ENCODE peak calls at places on chromosome 14, in ten cellular contexts. B, W, X, D, K, U, R, P, F and S are unnamed samples.

GRCh38 chr14:105818712-105819005 is 292.3 kb downstream of the TMEM121 start:
- DNase-seq in K (no peak), R (no peak), U (no peak), P (no peak), D (no peak), X (no peak), W (no peak), F (no peak), B (no peak), S (no peak)

GRCh38 chr14:105294142-105294597 is 6.6 kb downstream of the BRF1 start:
- DNase-seq in R (peak; percentile 78), F (no peak), W (peak; percentile 23), P (no peak), K (peak; percentile 80), D (no peak), U (no peak), B (no peak), X (peak; percentile 45), S (peak; percentile 55)

GRCh38 chr14:102532204-102532658 is 22.7 kb upstream of the ANKRD9 start:
- DNase-seq in P (no peak), X (no peak), K (no peak), B (no peak), R (no peak), U (no peak), D (no peak), W (no peak), F (no peak), S (no peak)

GRCh38 chr14:100303179-100303578 is 3.1 kb downstream of the SLC25A29 start:
- DNase-seq in U (no peak), X (no peak), R (no peak), B (no peak), D (no peak), K (peak; percentile 41), W (no peak), F (no peak), P (no peak), S (no peak)

GRCh38 chr14:50756300-50756699 is 74.7 kb downstream of the NIN start:
- DNase-seq in D (no peak), P (no peak), W (no peak), U (no peak), X (no peak), F (peak; percentile 68), R (no peak), B (no peak), K (no peak), S (peak; percentile 88)

GRCh38 chr14:103129301-103130016 is 6.2 kb downstream of the TNFAIP2 start:
- DNase-seq in X (no peak), W (peak; percentile 50), B (no peak), F (no peak), R (no peak), D (no peak), K (no peak), P (no peak), U (no peak), S (no peak)

GRCh38 chr14:22558221-22558913 is 30.7 kb downstream of the DAD1 start:
- DNase-seq in K (peak; percentile 86), D (no peak), U (no peak), B (no peak), X (no peak), R (no peak), F (peak; percentile 81), W (peak; percentile 64), P (peak; percentile 35), S (no peak)

GRCh38 chr14:20583908-20584307 is 3.9 kb downstream of the RNASE11 start:
- DNase-seq in B (no peak), P (no peak), F (no peak), K (no peak), X (no peak), R (no peak), D (no peak), W (no peak), U (no peak), S (no peak)

GRCh38 chr14:104887623-104888488 is 22.8 kb downstream of the CEP170B start:
- DNase-seq in X (no peak), F (peak; percentile 42), U (no peak), D (no peak), R (no peak), W (no peak), P (no peak), B (no peak), K (no peak), S (no peak)

GRCh38 chr14:47626151-47627035 is 49.0 kb downstream of the MDGA2 start:
- DNase-seq in U (no peak), W (no peak), K (no peak), D (no peak), X (no peak), F (no peak), P (no peak), R (no peak), B (no peak), S (no peak)

GRCh38 chr14:78170203-78170602 is at the start of gene NRXN3:
- DNase-seq in P (peak; percentile 65), R (no peak), K (no peak), B (no peak), D (no peak), X (peak; percentile 3), W (peak; percentile 92), F (no peak), U (peak; percentile 34), S (no peak)

GRCh38 chr14:74216671-74217070 is 22.6 kb upstream of the VSX2 start:
- DNase-seq in W (no peak), P (no peak), B (no peak), U (no peak), R (no peak), X (no peak), D (no peak), F (no peak), K (no peak), S (no peak)

GRCh38 chr14:38127784-38128183 is 79.9 kb upstream of the SSTR1 start:
- DNase-seq in U (no peak), R (no peak), W (peak; percentile 58), X (no peak), D (no peak), K (no peak), B (peak; percentile 30), F (no peak), P (no peak), S (no peak)

GRCh38 chr14:24875203-24875840 is 174.6 kb downstream of the STXBP6 start:
- DNase-seq in K (no peak), B (no peak), W (no peak), F (no peak), U (no peak), X (no peak), R (no peak), P (no peak), D (no peak), S (no peak)

GRCh38 chr14:73452341-73453191 is 5.8 kb downstream of the NUMB start:
- DNase-seq in F (no peak), B (peak; percentile 93), W (no peak), X (peak; percentile 83), R (no peak), K (no peak), U (no peak), P (no peak), D (no peak), S (peak; percentile 7)

GRCh38 chr14:103442288-103442687 is 57.1 kb downstream of the MARK3 start:
- DNase-seq in U (no peak), R (no peak), B (peak; percentile 79), X (no peak), D (no peak), P (no peak), W (no peak), K (no peak), F (no peak), S (no peak)

GRCh38 chr14:100619382-100620305 is 32.4 kb upstream of the BEGAIN start:
- DNase-seq in X (no peak), K (no peak), W (no peak), U (no peak), D (no peak), B (no peak), R (no peak), F (peak; percentile 26), P (no peak), S (no peak)

GRCh38 chr14:52318829-52319604 is 4.9 kb downstream of the PTGER2 start:
- DNase-seq in R (no peak), K (no peak), P (no peak), F (no peak), D (no peak), X (peak; percentile 32), B (peak; percentile 79), U (no peak), W (no peak), S (no peak)

GRCh38 chr14:102264355-102264754 is 40.6 kb downstream of the MOK start:
- DNase-seq in B (no peak), F (no peak), R (no peak), U (no peak), X (no peak), K (no peak), D (no peak), W (no peak), P (no peak), S (no peak)

GRCh38 chr14:39310071-39310470 is 76.4 kb downstream of the MIA2 start:
- DNase-seq in B (peak; percentile 5), W (no peak), K (no peak), F (no peak), P (no peak), X (no peak), D (no peak), R (no peak), U (no peak), S (no peak)

GRCh38 chr14:36826614-36827013 is 165.0 kb downstream of the PAX9 start:
- DNase-seq in B (no peak), P (no peak), K (no peak), D (no peak), W (no peak), F (no peak), X (no peak), U (no peak), R (no peak), S (no peak)

GRCh38 chr14:100117647-100118376 is 41.6 kb downstream of the DEGS2 start:
- DNase-seq in B (no peak), X (no peak), F (peak; percentile 77), R (no peak), K (no peak), U (no peak), D (no peak), W (no peak), P (no peak), S (no peak)